ENCODE peak calls at places on chromosome 6, in nine cellular contexts. One of them, this sample, is unnamed.
A peak's percentile ranks its signal among the peaks of the same experiment; 100 is the strongest.

GRCh38 chr6:99746261-99746895 is 139.7 kb downstream of the PRDM13 start:
- DNase-seq in endothelial cell of umbilical vein: peak; percentile 81
- DNase-seq in H1: peak; percentile 66
- DNase-seq in astrocyte of the spinal cord: peak; percentile 81
- DNase-seq in AG09309: peak; percentile 46
- DNase-seq in foreskin fibroblast: peak; percentile 50
- DNase-seq in cardiac muscle cell: peak; percentile 71
- DNase-seq in heart right ventricle: peak; percentile 41
- DNase-seq in GM12878: peak; percentile 20
- DNase-seq in this sample: peak; percentile 64

GRCh38 chr6:167760979-167761793 is 65.5 kb upstream of the AFDN start:
- DNase-seq in cardiac muscle cell: peak; percentile 40
- DNase-seq in astrocyte of the spinal cord: peak; percentile 30
- DNase-seq in H1: no peak
- DNase-seq in foreskin fibroblast: no peak
- DNase-seq in AG09309: no peak
- DNase-seq in endothelial cell of umbilical vein: peak; percentile 84
- DNase-seq in GM12878: no peak
- DNase-seq in heart right ventricle: peak; percentile 53
- DNase-seq in this sample: no peak

GRCh38 chr6:2764610-2765165 is 505 bp upstream of the WRNIP1 start:
- DNase-seq in AG09309: no peak
- DNase-seq in heart right ventricle: no peak
- DNase-seq in GM12878: no peak
- DNase-seq in foreskin fibroblast: peak; percentile 60
- DNase-seq in H1: peak; percentile 86
- DNase-seq in endothelial cell of umbilical vein: no peak
- DNase-seq in cardiac muscle cell: peak; percentile 39
- DNase-seq in astrocyte of the spinal cord: peak; percentile 75
- DNase-seq in this sample: peak; percentile 47

GRCh38 chr6:13262302-13263006 is 65.9 kb downstream of the TBC1D7 start:
- DNase-seq in endothelial cell of umbilical vein: no peak
- DNase-seq in GM12878: no peak
- DNase-seq in astrocyte of the spinal cord: no peak
- DNase-seq in foreskin fibroblast: peak; percentile 29
- DNase-seq in heart right ventricle: no peak
- DNase-seq in H1: no peak
- DNase-seq in AG09309: no peak
- DNase-seq in cardiac muscle cell: no peak
- DNase-seq in this sample: no peak

GRCh38 chr6:150028799-150029198 is 3.5 kb upstream of the RAET1L start:
- DNase-seq in heart right ventricle: no peak
- DNase-seq in astrocyte of the spinal cord: no peak
- DNase-seq in H1: no peak
- DNase-seq in endothelial cell of umbilical vein: no peak
- DNase-seq in GM12878: no peak
- DNase-seq in cardiac muscle cell: no peak
- DNase-seq in AG09309: no peak
- DNase-seq in foreskin fibroblast: no peak
- DNase-seq in this sample: no peak

GRCh38 chr6:40342674-40343230 is 244.4 kb downstream of the LRFN2 start:
- DNase-seq in endothelial cell of umbilical vein: no peak
- DNase-seq in astrocyte of the spinal cord: no peak
- DNase-seq in H1: no peak
- DNase-seq in AG09309: no peak
- DNase-seq in GM12878: no peak
- DNase-seq in cardiac muscle cell: no peak
- DNase-seq in heart right ventricle: no peak
- DNase-seq in foreskin fibroblast: no peak
- DNase-seq in this sample: no peak

GRCh38 chr6:13526718-13527668 is 39.6 kb upstream of the GFOD1 start:
- DNase-seq in foreskin fibroblast: no peak
- DNase-seq in endothelial cell of umbilical vein: peak; percentile 94
- DNase-seq in cardiac muscle cell: no peak
- DNase-seq in heart right ventricle: peak; percentile 31
- DNase-seq in AG09309: no peak
- DNase-seq in H1: peak; percentile 44
- DNase-seq in GM12878: peak; percentile 69
- DNase-seq in astrocyte of the spinal cord: no peak
- DNase-seq in this sample: no peak

GRCh38 chr6:68638225-68638900 is 3.3 kb downstream of the ADGRB3 start:
- DNase-seq in foreskin fibroblast: peak; percentile 27
- DNase-seq in GM12878: no peak
- DNase-seq in AG09309: peak; percentile 4
- DNase-seq in heart right ventricle: no peak
- DNase-seq in astrocyte of the spinal cord: peak; percentile 54
- DNase-seq in cardiac muscle cell: peak; percentile 60
- DNase-seq in H1: peak; percentile 52
- DNase-seq in endothelial cell of umbilical vein: peak; percentile 26
- DNase-seq in this sample: no peak

GRCh38 chr6:114375803-114376202 is 33.0 kb upstream of the HS3ST5 start:
- DNase-seq in H1: no peak
- DNase-seq in astrocyte of the spinal cord: no peak
- DNase-seq in foreskin fibroblast: no peak
- DNase-seq in GM12878: no peak
- DNase-seq in heart right ventricle: no peak
- DNase-seq in cardiac muscle cell: no peak
- DNase-seq in endothelial cell of umbilical vein: no peak
- DNase-seq in AG09309: no peak
- DNase-seq in this sample: no peak

GRCh38 chr6:129488313-129488712 is 221.7 kb downstream of the ARHGAP18 start:
- DNase-seq in endothelial cell of umbilical vein: no peak
- DNase-seq in AG09309: no peak
- DNase-seq in heart right ventricle: no peak
- DNase-seq in GM12878: no peak
- DNase-seq in astrocyte of the spinal cord: no peak
- DNase-seq in H1: no peak
- DNase-seq in foreskin fibroblast: no peak
- DNase-seq in cardiac muscle cell: no peak
- DNase-seq in this sample: no peak

GRCh38 chr6:129492260-129492659 is 217.7 kb downstream of the ARHGAP18 start:
- DNase-seq in AG09309: no peak
- DNase-seq in heart right ventricle: no peak
- DNase-seq in astrocyte of the spinal cord: no peak
- DNase-seq in foreskin fibroblast: no peak
- DNase-seq in GM12878: no peak
- DNase-seq in H1: no peak
- DNase-seq in cardiac muscle cell: no peak
- DNase-seq in endothelial cell of umbilical vein: no peak
- DNase-seq in this sample: no peak

GRCh38 chr6:129491436-129491835 is 218.5 kb downstream of the ARHGAP18 start:
- DNase-seq in astrocyte of the spinal cord: no peak
- DNase-seq in endothelial cell of umbilical vein: no peak
- DNase-seq in heart right ventricle: no peak
- DNase-seq in AG09309: no peak
- DNase-seq in cardiac muscle cell: no peak
- DNase-seq in foreskin fibroblast: no peak
- DNase-seq in GM12878: no peak
- DNase-seq in H1: no peak
- DNase-seq in this sample: no peak

GRCh38 chr6:129489215-129489765 is 220.7 kb downstream of the ARHGAP18 start:
- DNase-seq in endothelial cell of umbilical vein: no peak
- DNase-seq in heart right ventricle: no peak
- DNase-seq in AG09309: no peak
- DNase-seq in astrocyte of the spinal cord: no peak
- DNase-seq in cardiac muscle cell: no peak
- DNase-seq in GM12878: no peak
- DNase-seq in H1: no peak
- DNase-seq in foreskin fibroblast: no peak
- DNase-seq in this sample: no peak

GRCh38 chr6:129490551-129491245 is 219.3 kb downstream of the ARHGAP18 start:
- DNase-seq in GM12878: peak; percentile 68
- DNase-seq in endothelial cell of umbilical vein: peak; percentile 95
- DNase-seq in H1: no peak
- DNase-seq in foreskin fibroblast: peak; percentile 94
- DNase-seq in astrocyte of the spinal cord: peak; percentile 98
- DNase-seq in AG09309: peak; percentile 91
- DNase-seq in heart right ventricle: peak; percentile 63
- DNase-seq in cardiac muscle cell: no peak
- DNase-seq in this sample: peak; percentile 88
- H3K4me3 ChIP-seq in GM12878: peak overlapping the region; percentile 1
- H3K4me3 ChIP-seq in endothelial cell of umbilical vein: peak overlapping the region; percentile 41
- H3K4me3 ChIP-seq in H1: no peak overlapping the region
- H3K4me3 ChIP-seq in foreskin fibroblast: peak overlapping the region; percentile 39
- H3K4me3 ChIP-seq in astrocyte of the spinal cord: peak overlapping the region; percentile 36
- H3K4me3 ChIP-seq in AG09309: peak overlapping the region; percentile 1
- H3K4me3 ChIP-seq in heart right ventricle: peak overlapping the region; percentile 1
- H3K4me3 ChIP-seq in cardiac muscle cell: no peak overlapping the region
- H3K4me3 ChIP-seq in this sample: peak overlapping the region; percentile 72

DNA sequence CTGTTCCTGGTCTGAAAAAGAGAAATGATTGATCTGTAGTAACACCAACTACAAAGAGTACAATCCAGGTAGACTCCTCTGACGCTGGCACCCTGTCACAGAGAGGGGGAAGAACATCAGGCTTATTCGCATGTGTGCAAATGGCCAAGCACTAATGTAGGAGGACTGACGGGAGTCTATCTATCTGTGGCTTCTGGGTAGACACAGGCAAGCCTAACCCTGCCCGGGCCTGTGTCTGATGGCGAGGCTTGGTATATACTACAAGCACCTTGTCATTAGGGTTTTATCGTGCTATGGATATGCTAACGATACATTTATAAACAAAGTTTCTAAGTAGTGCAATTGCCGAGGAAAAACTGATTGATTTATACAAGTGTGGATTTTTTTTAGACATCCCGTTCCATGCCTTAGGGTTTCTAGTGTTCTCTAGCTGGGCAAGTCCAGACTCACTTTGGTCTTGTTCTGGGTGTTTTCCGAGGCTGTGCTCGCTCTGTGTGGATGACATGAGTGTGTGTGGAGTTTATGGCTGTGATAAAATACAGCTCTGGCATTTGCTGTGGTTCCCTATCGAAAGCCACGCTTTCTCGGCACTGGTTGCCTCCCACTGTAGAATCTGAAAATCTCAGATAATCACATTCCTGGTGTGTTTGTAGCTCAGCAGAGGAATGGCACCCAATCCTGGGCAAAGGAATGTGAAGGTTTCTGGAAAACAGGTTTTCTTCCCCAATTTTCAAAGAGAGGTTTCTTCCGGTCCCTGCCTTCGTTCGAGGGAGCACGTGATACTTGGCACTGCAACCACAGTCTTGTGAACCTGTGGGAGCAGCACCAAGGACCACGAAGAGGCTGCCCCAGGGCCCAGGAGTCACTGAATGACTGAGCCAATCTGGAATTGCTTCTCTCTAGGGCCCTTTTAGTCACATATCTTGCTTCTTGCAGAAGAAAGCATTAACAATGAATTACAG is 67.5 kb upstream of the EDN1 start:
- DNase-seq in AG09309: no peak
- DNase-seq in H1: no peak
- DNase-seq in GM12878: no peak
- DNase-seq in foreskin fibroblast: no peak
- DNase-seq in cardiac muscle cell: no peak
- DNase-seq in astrocyte of the spinal cord: no peak
- DNase-seq in heart right ventricle: no peak
- DNase-seq in endothelial cell of umbilical vein: no peak
- DNase-seq in this sample: no peak
- H3K4me3 ChIP-seq in AG09309: no peak overlapping the region
- H3K4me3 ChIP-seq in H1: no peak overlapping the region
- H3K4me3 ChIP-seq in GM12878: no peak overlapping the region
- H3K4me3 ChIP-seq in foreskin fibroblast: no peak overlapping the region
- H3K4me3 ChIP-seq in cardiac muscle cell: no peak overlapping the region
- H3K4me3 ChIP-seq in astrocyte of the spinal cord: no peak overlapping the region
- H3K4me3 ChIP-seq in heart right ventricle: no peak overlapping the region
- H3K4me3 ChIP-seq in endothelial cell of umbilical vein: no peak overlapping the region
- H3K4me3 ChIP-seq in this sample: no peak overlapping the region

DNA sequence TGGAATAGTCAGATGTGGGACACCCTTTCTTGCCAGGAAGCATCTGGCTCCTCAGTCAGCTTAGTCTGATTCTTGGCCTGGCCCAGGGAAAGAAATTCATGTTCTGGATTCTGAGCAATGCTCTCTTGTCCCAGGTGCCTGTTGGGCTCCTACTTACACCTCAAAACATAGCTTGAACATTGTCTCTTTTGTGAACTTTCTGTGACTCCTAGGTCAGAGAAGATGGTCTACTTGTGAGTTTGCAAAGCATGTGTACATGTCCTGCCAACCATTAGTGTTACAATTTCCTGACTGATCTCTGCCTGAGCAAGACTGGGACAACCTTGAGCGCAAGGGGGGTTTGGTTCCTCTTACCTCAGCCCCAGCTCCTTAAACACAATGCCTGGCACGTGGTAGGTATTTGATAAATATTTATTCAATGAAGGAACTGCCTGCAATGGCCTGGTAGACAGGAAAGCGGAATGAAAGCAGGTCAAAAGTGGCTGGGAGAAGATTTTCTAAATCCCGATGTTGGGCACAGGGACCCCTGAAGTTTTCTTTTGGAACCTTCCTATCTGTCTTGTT is 23.9 kb upstream of the POU5F1 start:
- DNase-seq in astrocyte of the spinal cord: no peak
- DNase-seq in heart right ventricle: no peak
- DNase-seq in GM12878: no peak
- DNase-seq in foreskin fibroblast: no peak
- DNase-seq in H1: no peak
- DNase-seq in cardiac muscle cell: no peak
- DNase-seq in AG09309: no peak
- DNase-seq in endothelial cell of umbilical vein: no peak
- DNase-seq in this sample: no peak
- H3K4me3 ChIP-seq in astrocyte of the spinal cord: no peak overlapping the region
- H3K4me3 ChIP-seq in heart right ventricle: no peak overlapping the region
- H3K4me3 ChIP-seq in GM12878: no peak overlapping the region
- H3K4me3 ChIP-seq in foreskin fibroblast: no peak overlapping the region
- H3K4me3 ChIP-seq in H1: no peak overlapping the region
- H3K4me3 ChIP-seq in cardiac muscle cell: no peak overlapping the region
- H3K4me3 ChIP-seq in AG09309: no peak overlapping the region
- H3K4me3 ChIP-seq in endothelial cell of umbilical vein: no peak overlapping the region
- H3K4me3 ChIP-seq in this sample: no peak overlapping the region

GRCh38 chr6:33201147-33201545 is 479 bp downstream of the SLC39A7 start:
- DNase-seq in AG09309: no peak
- DNase-seq in astrocyte of the spinal cord: no peak
- DNase-seq in H1: no peak
- DNase-seq in cardiac muscle cell: peak; percentile 59
- DNase-seq in endothelial cell of umbilical vein: no peak
- DNase-seq in foreskin fibroblast: no peak
- DNase-seq in GM12878: no peak
- DNase-seq in heart right ventricle: no peak
- DNase-seq in this sample: no peak

GRCh38 chr6:33203443-33204164 is 851 bp upstream of the HSD17B8 start:
- DNase-seq in foreskin fibroblast: no peak
- DNase-seq in AG09309: no peak
- DNase-seq in endothelial cell of umbilical vein: no peak
- DNase-seq in GM12878: no peak
- DNase-seq in H1: no peak
- DNase-seq in heart right ventricle: no peak
- DNase-seq in cardiac muscle cell: no peak
- DNase-seq in astrocyte of the spinal cord: no peak
- DNase-seq in this sample: no peak

GRCh38 chr6:33200234-33201146 is at the start of the genes RXRB and SLC39A7:
- DNase-seq in GM12878: peak; percentile 99
- DNase-seq in astrocyte of the spinal cord: peak; percentile 100
- DNase-seq in endothelial cell of umbilical vein: peak; percentile 100
- DNase-seq in foreskin fibroblast: peak; percentile 99
- DNase-seq in cardiac muscle cell: peak; percentile 99
- DNase-seq in heart right ventricle: peak; percentile 100
- DNase-seq in AG09309: peak; percentile 96
- DNase-seq in H1: peak; percentile 95
- DNase-seq in this sample: peak; percentile 99

GRCh38 chr6:33202799-33203198 is 1.7 kb upstream of the HSD17B8 start:
- DNase-seq in endothelial cell of umbilical vein: no peak
- DNase-seq in foreskin fibroblast: no peak
- DNase-seq in GM12878: no peak
- DNase-seq in heart right ventricle: no peak
- DNase-seq in AG09309: no peak
- DNase-seq in astrocyte of the spinal cord: no peak
- DNase-seq in H1: no peak
- DNase-seq in cardiac muscle cell: no peak
- DNase-seq in this sample: no peak

GRCh38 chr6:33201935-33202334 is 1.3 kb downstream of the SLC39A7 start:
- DNase-seq in cardiac muscle cell: no peak
- DNase-seq in GM12878: no peak
- DNase-seq in H1: no peak
- DNase-seq in heart right ventricle: no peak
- DNase-seq in foreskin fibroblast: no peak
- DNase-seq in endothelial cell of umbilical vein: no peak
- DNase-seq in astrocyte of the spinal cord: no peak
- DNase-seq in AG09309: no peak
- DNase-seq in this sample: no peak
- H3K4me3 ChIP-seq in cardiac muscle cell: peak overlapping the region; percentile 66
- H3K4me3 ChIP-seq in GM12878: peak overlapping the region; percentile 95
- H3K4me3 ChIP-seq in H1: peak overlapping the region; percentile 88
- H3K4me3 ChIP-seq in heart right ventricle: peak overlapping the region; percentile 67
- H3K4me3 ChIP-seq in foreskin fibroblast: peak overlapping the region; percentile 95
- H3K4me3 ChIP-seq in endothelial cell of umbilical vein: no peak overlapping the region
- H3K4me3 ChIP-seq in astrocyte of the spinal cord: peak overlapping the region; percentile 82
- H3K4me3 ChIP-seq in AG09309: peak overlapping the region; percentile 90
- H3K4me3 ChIP-seq in this sample: peak overlapping the region; percentile 90

This sample was measured in SK-N-MC.